ENCODE peak calls at places on chromosome 14, in seven cellular contexts. One of them, this sample, is unnamed.
A peak's percentile ranks its signal among the peaks of the same experiment; 100 is the strongest.

GRCh38 chr14:94517248-94517640 is 8.0 kb upstream of the SERPINA12 start:
- DNase-seq in mammary epithelial cell: peak; percentile 23
- DNase-seq in trophoblast cell: peak; percentile 71
- DNase-seq in IMR-90: no peak
- DNase-seq in fibroblast of lung: no peak
- DNase-seq in MM.1S: no peak
- DNase-seq in neural progenitor cell: no peak
- DNase-seq in this sample: no peak

GRCh38 chr14:36520601-36521525 is 831 bp upstream of the NKX2-1 start:
- DNase-seq in trophoblast cell: no peak
- DNase-seq in mammary epithelial cell: peak; percentile 30
- DNase-seq in IMR-90: peak; percentile 2
- DNase-seq in neural progenitor cell: peak; percentile 84
- DNase-seq in fibroblast of lung: no peak
- DNase-seq in MM.1S: no peak
- DNase-seq in this sample: no peak

GRCh38 chr14:49303952-49304516 is 282.1 kb downstream of the RPS29 start:
- DNase-seq in MM.1S: peak; percentile 27
- DNase-seq in IMR-90: peak; percentile 13
- DNase-seq in mammary epithelial cell: peak; percentile 4
- DNase-seq in neural progenitor cell: peak; percentile 73
- DNase-seq in trophoblast cell: peak; percentile 40
- DNase-seq in fibroblast of lung: peak; percentile 42
- DNase-seq in this sample: peak; percentile 10

GRCh38 chr14:50333010-50333409 is 20.9 kb downstream of the DMAC2L start:
- DNase-seq in trophoblast cell: peak; percentile 95
- DNase-seq in mammary epithelial cell: peak; percentile 82
- DNase-seq in IMR-90: peak; percentile 86
- DNase-seq in MM.1S: no peak
- DNase-seq in neural progenitor cell: no peak
- DNase-seq in fibroblast of lung: peak; percentile 86
- DNase-seq in this sample: no peak

GRCh38 chr14:77562681-77563080 is 53.8 kb downstream of the SPTLC2 start:
- DNase-seq in fibroblast of lung: peak; percentile 92
- DNase-seq in IMR-90: peak; percentile 98
- DNase-seq in neural progenitor cell: no peak
- DNase-seq in MM.1S: no peak
- DNase-seq in trophoblast cell: no peak
- DNase-seq in mammary epithelial cell: no peak
- DNase-seq in this sample: no peak

GRCh38 chr14:54554401-54554800 is 12.5 kb upstream of the SAMD4A start:
- DNase-seq in trophoblast cell: no peak
- DNase-seq in neural progenitor cell: no peak
- DNase-seq in fibroblast of lung: no peak
- DNase-seq in IMR-90: no peak
- DNase-seq in MM.1S: no peak
- DNase-seq in mammary epithelial cell: no peak
- DNase-seq in this sample: no peak

GRCh38 chr14:55957950-55958349 is 160.3 kb upstream of the PELI2 start:
- DNase-seq in neural progenitor cell: peak; percentile 90
- DNase-seq in trophoblast cell: no peak
- DNase-seq in IMR-90: no peak
- DNase-seq in MM.1S: no peak
- DNase-seq in mammary epithelial cell: peak; percentile 6
- DNase-seq in fibroblast of lung: peak; percentile 47
- DNase-seq in this sample: no peak

GRCh38 chr14:74670726-74671125 is 42.2 kb downstream of the AREL1 start:
- DNase-seq in neural progenitor cell: no peak
- DNase-seq in mammary epithelial cell: no peak
- DNase-seq in trophoblast cell: no peak
- DNase-seq in IMR-90: peak; percentile 82
- DNase-seq in fibroblast of lung: peak; percentile 86
- DNase-seq in MM.1S: no peak
- DNase-seq in this sample: no peak

GRCh38 chr14:78164226-78164853 is 5.8 kb upstream of the NRXN3 start:
- DNase-seq in mammary epithelial cell: no peak
- DNase-seq in neural progenitor cell: peak; percentile 75
- DNase-seq in IMR-90: no peak
- DNase-seq in trophoblast cell: peak; percentile 24
- DNase-seq in fibroblast of lung: no peak
- DNase-seq in MM.1S: no peak
- DNase-seq in this sample: peak; percentile 7

GRCh38 chr14:62778847-62779246 is 266.4 kb downstream of the KCNH5 start:
- DNase-seq in MM.1S: no peak
- DNase-seq in neural progenitor cell: no peak
- DNase-seq in mammary epithelial cell: peak; percentile 49
- DNase-seq in IMR-90: peak; percentile 53
- DNase-seq in trophoblast cell: peak; percentile 52
- DNase-seq in fibroblast of lung: peak; percentile 58
- DNase-seq in this sample: no peak

GRCh38 chr14:32457213-32457920 is 128.3 kb downstream of the AKAP6 start:
- DNase-seq in IMR-90: peak; percentile 84
- DNase-seq in mammary epithelial cell: no peak
- DNase-seq in MM.1S: no peak
- DNase-seq in trophoblast cell: peak; percentile 90
- DNase-seq in fibroblast of lung: peak; percentile 55
- DNase-seq in neural progenitor cell: no peak
- DNase-seq in this sample: no peak

GRCh38 chr14:92603309-92604257 is 90.0 kb downstream of the RIN3 start:
- DNase-seq in trophoblast cell: peak; percentile 53
- DNase-seq in MM.1S: no peak
- DNase-seq in neural progenitor cell: peak; percentile 52
- DNase-seq in IMR-90: peak; percentile 83
- DNase-seq in mammary epithelial cell: peak; percentile 51
- DNase-seq in fibroblast of lung: peak; percentile 94
- DNase-seq in this sample: no peak

GRCh38 chr14:32542507-32542906 is 213.4 kb downstream of the AKAP6 start:
- DNase-seq in fibroblast of lung: no peak
- DNase-seq in trophoblast cell: no peak
- DNase-seq in IMR-90: no peak
- DNase-seq in mammary epithelial cell: no peak
- DNase-seq in neural progenitor cell: no peak
- DNase-seq in MM.1S: no peak
- DNase-seq in this sample: no peak

GRCh38 chr14:90053044-90053443 is 8.8 kb upstream of the KCNK13 start:
- DNase-seq in fibroblast of lung: peak; percentile 29
- DNase-seq in mammary epithelial cell: no peak
- DNase-seq in MM.1S: no peak
- DNase-seq in trophoblast cell: no peak
- DNase-seq in IMR-90: peak; percentile 45
- DNase-seq in neural progenitor cell: no peak
- DNase-seq in this sample: no peak

GRCh38 chr14:101077511-101078074 is 174.1 kb upstream of the RTL1 start:
- DNase-seq in IMR-90: peak; percentile 33
- DNase-seq in fibroblast of lung: peak; percentile 68
- DNase-seq in neural progenitor cell: peak; percentile 53
- DNase-seq in MM.1S: no peak
- DNase-seq in trophoblast cell: no peak
- DNase-seq in mammary epithelial cell: no peak
- DNase-seq in this sample: no peak
- H3K4me2 ChIP-seq in IMR-90: peak overlapping the region; percentile 44
- H3K4me2 ChIP-seq in fibroblast of lung: no peak overlapping the region
- H3K4me2 ChIP-seq in neural progenitor cell: peak overlapping the region; percentile 77
- H3K4me2 ChIP-seq in MM.1S: no peak overlapping the region
- H3K4me2 ChIP-seq in trophoblast cell: peak overlapping the region; percentile 60
- H3K4me2 ChIP-seq in mammary epithelial cell: no peak overlapping the region
- H3K4me2 ChIP-seq in this sample: no peak overlapping the region

GRCh38 chr14:102769049-102769327 is 8.3 kb upstream of the TRAF3 start:
- DNase-seq in fibroblast of lung: no peak
- DNase-seq in trophoblast cell: no peak
- DNase-seq in neural progenitor cell: no peak
- DNase-seq in IMR-90: no peak
- DNase-seq in mammary epithelial cell: no peak
- DNase-seq in MM.1S: no peak
- DNase-seq in this sample: no peak
- H2AFZ ChIP-seq in fibroblast of lung: no peak overlapping the region
- H2AFZ ChIP-seq in trophoblast cell: no peak overlapping the region
- H2AFZ ChIP-seq in neural progenitor cell: no peak overlapping the region
- H2AFZ ChIP-seq in IMR-90: no peak overlapping the region
- H2AFZ ChIP-seq in mammary epithelial cell: no peak overlapping the region
- H2AFZ ChIP-seq in MM.1S: no peak overlapping the region
- H2AFZ ChIP-seq in this sample: no peak overlapping the region

GRCh38 chr14:22225526-22226133 is 363.4 kb downstream of the DAD1 start:
- DNase-seq in mammary epithelial cell: peak; percentile 16
- DNase-seq in fibroblast of lung: peak; percentile 80
- DNase-seq in trophoblast cell: peak; percentile 78
- DNase-seq in neural progenitor cell: no peak
- DNase-seq in MM.1S: no peak
- DNase-seq in IMR-90: peak; percentile 74
- DNase-seq in this sample: no peak
- H3K4me2 ChIP-seq in mammary epithelial cell: peak overlapping the region; percentile 26
- H3K4me2 ChIP-seq in fibroblast of lung: peak overlapping the region; percentile 75
- H3K4me2 ChIP-seq in trophoblast cell: no peak overlapping the region
- H3K4me2 ChIP-seq in neural progenitor cell: no peak overlapping the region
- H3K4me2 ChIP-seq in MM.1S: no peak overlapping the region
- H3K4me2 ChIP-seq in IMR-90: peak overlapping the region; percentile 93
- H3K4me2 ChIP-seq in this sample: no peak overlapping the region

GRCh38 chr14:81247271-81247766 is 26.6 kb upstream of the GTF2A1 start:
- DNase-seq in IMR-90: no peak
- DNase-seq in trophoblast cell: peak; percentile 74
- DNase-seq in MM.1S: no peak
- DNase-seq in fibroblast of lung: no peak
- DNase-seq in mammary epithelial cell: peak; percentile 84
- DNase-seq in neural progenitor cell: no peak
- DNase-seq in this sample: no peak
- H2AFZ ChIP-seq in IMR-90: no peak overlapping the region
- H2AFZ ChIP-seq in trophoblast cell: no peak overlapping the region
- H2AFZ ChIP-seq in MM.1S: no peak overlapping the region
- H2AFZ ChIP-seq in fibroblast of lung: no peak overlapping the region
- H2AFZ ChIP-seq in mammary epithelial cell: no peak overlapping the region
- H2AFZ ChIP-seq in neural progenitor cell: no peak overlapping the region
- H2AFZ ChIP-seq in this sample: no peak overlapping the region

GRCh38 chr14:25843761-25844470 is 753.9 kb downstream of the NOVA1 start:
- DNase-seq in MM.1S: no peak
- DNase-seq in IMR-90: no peak
- DNase-seq in fibroblast of lung: no peak
- DNase-seq in trophoblast cell: no peak
- DNase-seq in mammary epithelial cell: no peak
- DNase-seq in neural progenitor cell: no peak
- DNase-seq in this sample: no peak
- H3K4me2 ChIP-seq in MM.1S: no peak overlapping the region
- H3K4me2 ChIP-seq in IMR-90: no peak overlapping the region
- H3K4me2 ChIP-seq in fibroblast of lung: no peak overlapping the region
- H3K4me2 ChIP-seq in trophoblast cell: no peak overlapping the region
- H3K4me2 ChIP-seq in mammary epithelial cell: no peak overlapping the region
- H3K4me2 ChIP-seq in neural progenitor cell: no peak overlapping the region
- H3K4me2 ChIP-seq in this sample: no peak overlapping the region

GRCh38 chr14:42222924-42223471 is 616.3 kb downstream of the LRFN5 start:
- DNase-seq in mammary epithelial cell: peak; percentile 71
- DNase-seq in fibroblast of lung: peak; percentile 82
- DNase-seq in MM.1S: peak; percentile 85
- DNase-seq in neural progenitor cell: no peak
- DNase-seq in IMR-90: peak; percentile 83
- DNase-seq in trophoblast cell: no peak
- DNase-seq in this sample: peak; percentile 62
- H2AFZ ChIP-seq in mammary epithelial cell: peak overlapping the region; percentile 53
- H2AFZ ChIP-seq in fibroblast of lung: peak overlapping the region; percentile 18
- H2AFZ ChIP-seq in MM.1S: no peak overlapping the region
- H2AFZ ChIP-seq in neural progenitor cell: no peak overlapping the region
- H2AFZ ChIP-seq in IMR-90: peak overlapping the region; percentile 74
- H2AFZ ChIP-seq in trophoblast cell: no peak overlapping the region
- H2AFZ ChIP-seq in this sample: no peak overlapping the region

GRCh38 chr14:64715146-64715627 is 11.0 kb downstream of the PLEKHG3 start:
- DNase-seq in neural progenitor cell: no peak
- DNase-seq in fibroblast of lung: no peak
- DNase-seq in MM.1S: no peak
- DNase-seq in mammary epithelial cell: no peak
- DNase-seq in trophoblast cell: no peak
- DNase-seq in IMR-90: no peak
- DNase-seq in this sample: no peak
- H3K4me2 ChIP-seq in neural progenitor cell: peak overlapping the region; percentile 80
- H3K4me2 ChIP-seq in fibroblast of lung: no peak overlapping the region
- H3K4me2 ChIP-seq in MM.1S: no peak overlapping the region
- H3K4me2 ChIP-seq in mammary epithelial cell: peak overlapping the region; percentile 70
- H3K4me2 ChIP-seq in trophoblast cell: peak overlapping the region; percentile 48
- H3K4me2 ChIP-seq in IMR-90: no peak overlapping the region
- H3K4me2 ChIP-seq in this sample: no peak overlapping the region

DNA sequence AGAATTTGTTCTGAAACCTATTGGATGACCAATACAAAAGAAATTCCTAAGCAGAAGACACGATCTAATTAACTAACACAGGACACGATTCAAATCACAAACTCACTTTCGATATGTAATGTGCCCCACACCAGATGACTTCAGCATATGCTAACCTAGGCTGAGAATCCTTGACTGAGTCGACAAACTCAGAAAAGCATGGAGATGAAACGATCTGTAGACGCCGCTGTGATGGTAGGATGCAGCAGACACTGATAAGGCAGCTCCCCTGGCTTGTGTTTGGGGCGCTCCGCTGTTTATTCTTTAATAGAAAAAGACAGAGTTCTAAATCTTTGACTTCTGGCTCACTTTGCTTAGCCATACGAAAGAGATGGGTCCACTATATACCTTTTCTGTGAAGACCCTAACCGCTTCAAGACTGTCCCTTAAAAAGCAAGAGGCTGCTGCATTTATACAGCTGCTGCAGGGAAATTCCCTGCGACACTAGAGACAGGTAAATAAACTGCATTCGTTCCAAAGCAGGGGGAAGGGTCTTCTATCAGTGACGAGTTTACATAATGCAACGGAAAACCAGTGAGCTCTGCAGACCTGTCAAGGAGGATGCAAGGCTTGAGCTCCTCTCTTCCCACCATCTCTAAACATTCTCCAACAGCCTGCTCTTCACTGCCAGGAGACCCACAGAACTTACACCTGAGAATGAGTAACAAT is 926 bp downstream of the CHD8 start:
- DNase-seq in trophoblast cell: peak; percentile 12
- DNase-seq in fibroblast of lung: no peak
- DNase-seq in neural progenitor cell: no peak
- DNase-seq in IMR-90: peak; percentile 6
- DNase-seq in MM.1S: no peak
- DNase-seq in mammary epithelial cell: no peak
- DNase-seq in this sample: peak; percentile 36
- H2AFZ ChIP-seq in trophoblast cell: no peak overlapping the region
- H2AFZ ChIP-seq in fibroblast of lung: no peak overlapping the region
- H2AFZ ChIP-seq in neural progenitor cell: no peak overlapping the region
- H2AFZ ChIP-seq in IMR-90: no peak overlapping the region
- H2AFZ ChIP-seq in MM.1S: no peak overlapping the region
- H2AFZ ChIP-seq in mammary epithelial cell: no peak overlapping the region
- H2AFZ ChIP-seq in this sample: peak overlapping the region; percentile 70

GRCh38 chr14:68594737-68595380 is 198.0 kb downstream of the ZFP36L1 start:
- DNase-seq in mammary epithelial cell: no peak
- DNase-seq in neural progenitor cell: no peak
- DNase-seq in MM.1S: no peak
- DNase-seq in trophoblast cell: no peak
- DNase-seq in fibroblast of lung: no peak
- DNase-seq in IMR-90: no peak
- DNase-seq in this sample: no peak
- H3K4me2 ChIP-seq in mammary epithelial cell: no peak overlapping the region
- H3K4me2 ChIP-seq in neural progenitor cell: no peak overlapping the region
- H3K4me2 ChIP-seq in MM.1S: no peak overlapping the region
- H3K4me2 ChIP-seq in trophoblast cell: no peak overlapping the region
- H3K4me2 ChIP-seq in fibroblast of lung: no peak overlapping the region
- H3K4me2 ChIP-seq in IMR-90: no peak overlapping the region
- H3K4me2 ChIP-seq in this sample: no peak overlapping the region